ENCODE peak calls at places on chromosome 6, in eight cellular contexts. M is Caco-2, B is WERI-Rb-1, J is AG04450, U is BJ, P is HL-60, I is bronchial epithelial cell, F is foreskin fibroblast. R is an unnamed sample.

GRCh38 chr6:139370047-139370706 is 4.3 kb downstream of the CITED2 start:
- DNase-seq in P (no peak), I (no peak), F (peak; percentile 84), U (peak; percentile 69), J (no peak), B (no peak), M (no peak), R (peak; percentile 21)

GRCh38 chr6:125198285-125199009 is 44.9 kb downstream of the TPD52L1 start:
- DNase-seq in U (no peak), F (peak; percentile 6), B (no peak), J (no peak), M (no peak), P (no peak), I (no peak), R (no peak)

GRCh38 chr6:163536770-163537169 is 122.3 kb downstream of the QKI start:
- DNase-seq in I (no peak), M (no peak), P (no peak), B (no peak), J (no peak), F (peak; percentile 65), U (no peak), R (no peak)

GRCh38 chr6:90080876-90081464 is 186.7 kb downstream of the GJA10 start:
- DNase-seq in U (no peak), F (no peak), J (no peak), I (no peak), M (no peak), P (no peak), B (no peak), R (peak; percentile 64)

GRCh38 chr6:40901322-40902055 is 137.5 kb downstream of the UNC5CL start:
- DNase-seq in B (no peak), F (no peak), U (no peak), I (peak; percentile 72), M (no peak), J (no peak), P (no peak), R (no peak)

GRCh38 chr6:26330835-26331808 is 33.9 kb upstream of the BTN3A2 start:
- DNase-seq in B (peak; percentile 75), F (peak; percentile 73), U (no peak), I (peak; percentile 65), P (no peak), J (no peak), M (peak; percentile 68), R (peak; percentile 84)

GRCh38 chr6:129416337-129416990 is 293.5 kb downstream of the ARHGAP18 start:
- DNase-seq in I (no peak), F (no peak), B (no peak), M (no peak), J (no peak), U (no peak), P (no peak), R (no peak)

GRCh38 chr6:1335367-1336037 is 23.6 kb downstream of the FOXQ1 start:
- DNase-seq in I (peak; percentile 96), B (no peak), F (peak; percentile 95), U (peak; percentile 55), P (peak; percentile 56), M (peak; percentile 90), J (no peak), R (no peak)

GRCh38 chr6:53888931-53889330 is 94.1 kb downstream of the LRRC1 start:
- DNase-seq in U (peak; percentile 30), B (no peak), M (no peak), J (no peak), F (peak; percentile 36), P (no peak), I (peak; percentile 35), R (no peak)

GRCh38 chr6:109760208-109760607 is 69.1 kb downstream of the FIG4 start:
- DNase-seq in I (peak; percentile 57), U (no peak), M (no peak), P (no peak), F (no peak), B (no peak), J (no peak), R (peak; percentile 3)

GRCh38 chr6:106446287-106446885 is 85.9 kb downstream of the CRYBG1 start:
- DNase-seq in J (no peak), F (peak; percentile 35), I (no peak), M (no peak), P (no peak), U (no peak), B (no peak), R (peak; percentile 9)

GRCh38 chr6:52995913-52996685 is 1.0 kb upstream of the GSTA4 start:
- DNase-seq in I (peak; percentile 76), F (peak; percentile 89), B (peak; percentile 81), M (peak; percentile 43), P (peak; percentile 75), J (peak; percentile 74), U (no peak), R (peak; percentile 84)

GRCh38 chr6:154849475-154849874 is 116.3 kb downstream of the SCAF8 start:
- DNase-seq in M (no peak), F (no peak), I (no peak), B (no peak), U (no peak), P (no peak), J (no peak), R (no peak)

GRCh38 chr6:100378576-100378975 is 86.1 kb downstream of the SIM1 start:
- DNase-seq in P (no peak), J (no peak), U (no peak), M (no peak), B (no peak), F (peak; percentile 43), I (no peak), R (no peak)

GRCh38 chr6:140921366-140922226 is 1211.1 kb upstream of the GJE1 start:
- DNase-seq in M (peak; percentile 37), P (peak; percentile 13), U (peak; percentile 41), B (peak; percentile 21), F (peak; percentile 85), I (peak; percentile 92), J (peak; percentile 51), R (peak; percentile 64)

GRCh38 chr6:32151131-32151884 is 431 bp downstream of the PRRT1 start:
- DNase-seq in P (no peak), U (no peak), B (peak; percentile 82), M (no peak), I (no peak), F (peak; percentile 33), J (no peak), R (no peak)

GRCh38 chr6:48140221-48140620 is 29.2 kb upstream of the PTCHD4 start:
- DNase-seq in U (no peak), I (peak; percentile 71), J (no peak), F (peak; percentile 34), M (no peak), P (no peak), B (no peak), R (no peak)

GRCh38 chr6:35312076-35312762 is 14.6 kb downstream of the DEF6 start:
- DNase-seq in F (no peak), U (no peak), M (no peak), J (no peak), P (no peak), B (no peak), I (no peak), R (no peak)
- TF ChIP-seq CTCF in F (no peak), U (no peak), M (no peak), J (no peak), P (no peak), B (no peak), I (no peak), R (no peak)

GRCh38 chr6:127121637-127121960 is 3.1 kb downstream of the RSPO3 start:
- DNase-seq in F (no peak), P (no peak), U (no peak), I (no peak), J (no peak), M (no peak), B (no peak), R (no peak)

GRCh38 chr6:127118505-127119360 is at the start of gene RSPO3:
- DNase-seq in J (no peak), B (peak; percentile 20), M (no peak), U (no peak), P (no peak), I (peak; percentile 11), F (peak; percentile 71), R (peak; percentile 28)

GRCh38 chr6:127120109-127120786 is 1.8 kb downstream of the RSPO3 start:
- DNase-seq in I (no peak), J (no peak), P (no peak), F (peak; percentile 15), B (peak; percentile 20), M (no peak), U (no peak), R (no peak)

GRCh38 chr6:127119361-127120108 is 1.1 kb downstream of the RSPO3 start:
- DNase-seq in J (no peak), M (no peak), B (peak; percentile 18), P (no peak), U (no peak), F (peak; percentile 61), I (no peak), R (peak; percentile 54)

GRCh38 chr6:127120787-127121636 is 2.5 kb downstream of the RSPO3 start:
- DNase-seq in B (peak; percentile 86), U (peak; percentile 10), P (peak; percentile 51), J (peak; percentile 29), I (peak; percentile 67), M (peak; percentile 87), F (peak; percentile 90), R (peak; percentile 85)
- H3K4me3 ChIP-seq in B (peak overlapping the region; percentile 53), U (no peak overlapping the region), P (no peak overlapping the region), J (no peak overlapping the region), I (no peak overlapping the region), M (no peak overlapping the region), F (peak overlapping the region; percentile 74), R (no peak overlapping the region)

GRCh38 chr6:3162067-3162497 is 4.7 kb upstream of the TUBB2A start:
- DNase-seq in P (no peak), F (peak; percentile 43), J (no peak), I (no peak), B (no peak), U (no peak), M (no peak), R (peak; percentile 36)

GRCh38 chr6:3162565-3163247 is 5.4 kb upstream of the TUBB2A start:
- DNase-seq in U (no peak), M (peak; percentile 89), F (peak; percentile 88), P (peak; percentile 43), I (peak; percentile 58), B (peak; percentile 96), J (no peak), R (peak; percentile 81)

GRCh38 chr6:3165631-3166534 is 8.5 kb upstream of the TUBB2A start:
- DNase-seq in U (no peak), P (no peak), F (peak; percentile 30), I (no peak), B (no peak), J (no peak), M (no peak), R (no peak)

GRCh38 chr6:3164388-3164787 is 7.0 kb upstream of the TUBB2A start:
- DNase-seq in U (no peak), M (no peak), P (no peak), F (no peak), I (no peak), J (no peak), B (no peak), R (no peak)

GRCh38 chr6:3163248-3163594 is 5.9 kb upstream of the TUBB2A start:
- DNase-seq in I (no peak), B (no peak), J (no peak), M (no peak), P (peak; percentile 38), U (no peak), F (no peak), R (no peak)
- TF ChIP-seq CTCF in I (no peak), B (no peak), J (no peak), M (no peak), P (no peak), U (peak; percentile 26), F (no peak), R (peak; percentile 10)

DNA sequence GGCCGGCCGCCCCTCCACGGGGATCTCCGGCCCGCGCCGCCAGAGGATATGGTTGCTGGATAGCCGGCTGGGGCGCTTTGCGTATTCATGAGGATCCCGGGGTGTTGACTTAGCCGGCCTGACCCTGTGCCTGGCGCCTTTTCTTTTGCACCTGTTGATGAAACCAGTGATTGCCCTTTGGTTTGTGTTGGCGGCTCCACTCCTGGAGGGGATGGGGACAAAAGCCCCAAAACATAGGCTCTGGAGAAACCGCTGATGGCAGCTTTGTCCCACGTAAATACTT is 575 bp downstream of the SYNJ2 start:
- DNase-seq in F (peak; percentile 61), B (peak; percentile 44), U (no peak), M (peak; percentile 61), I (no peak), P (no peak), J (no peak), R (peak; percentile 54)
- H3K4me3 ChIP-seq in F (peak overlapping the region; percentile 83), B (peak overlapping the region; percentile 80), U (peak overlapping the region; percentile 88), M (peak overlapping the region; percentile 92), I (peak overlapping the region; percentile 95), P (peak overlapping the region; percentile 54), J (peak overlapping the region; percentile 79), R (peak overlapping the region; percentile 75)

R was measured in GM12865.